ENCODE peak calls at places on chromosomes 3 and 15, in five cellular contexts. R, L, P, N and H are unnamed samples.

GRCh38 chr15:100807028-100807427 is 72.6 kb upstream of the ALDH1A3 start:
- DNase-seq in L (no peak), R (no peak), P (no peak), N (no peak), H (no peak)

GRCh38 chr15:78681306-78682012 is 40.4 kb upstream of the CHRNB4 start:
- DNase-seq in N (no peak), P (no peak), R (no peak), L (no peak), H (no peak)

GRCh38 chr3:114449271-114450007 is 155.6 kb downstream of the TIGIT start:
- DNase-seq in R (no peak), N (no peak), L (no peak), P (no peak), H (no peak)

GRCh38 chr3:141228385-141228784 is 3.2 kb upstream of the PXYLP1 start:
- DNase-seq in P (no peak), R (no peak), N (no peak), L (no peak), H (peak; percentile 29)

GRCh38 chr3:194487289-194488006 is 646 bp upstream of the ATP13A3 start:
- DNase-seq in P (no peak), N (peak; percentile 37), L (peak; percentile 56), R (no peak), H (no peak)

GRCh38 chr3:80769683-80770082 is 991.8 kb downstream of the GBE1 start:
- DNase-seq in N (no peak), L (no peak), R (no peak), P (no peak), H (no peak)

GRCh38 chr15:29677450-29677849 is 144.8 kb downstream of the TJP1 start:
- DNase-seq in R (no peak), P (no peak), L (no peak), N (no peak), H (no peak)

GRCh38 chr3:127991251-127991650 is 61.0 kb upstream of the SEC61A1 start:
- DNase-seq in L (no peak), R (no peak), P (no peak), N (no peak), H (no peak)

GRCh38 chr15:100095896-100096600 is 245.7 kb downstream of the ADAMTS17 start:
- DNase-seq in R (no peak), P (no peak), L (no peak), N (no peak), H (no peak)

GRCh38 chr15:65550681-65551098 is 20.4 kb downstream of the HACD3 start:
- DNase-seq in L (no peak), P (no peak), N (no peak), R (no peak), H (no peak)

GRCh38 chr15:50764331-50765201 is 940 bp downstream of the SPPL2A start:
- DNase-seq in N (no peak), R (peak; percentile 21), P (no peak), L (peak; percentile 24), H (no peak)

GRCh38 chr3:140816372-140816771 is 125.3 kb upstream of the SLC25A36 start:
- DNase-seq in N (no peak), P (no peak), L (no peak), R (no peak), H (no peak)

GRCh38 chr15:29101491-29101890 is 168.1 kb downstream of the NSMCE3 start:
- DNase-seq in N (no peak), L (no peak), P (no peak), R (no peak), H (no peak)

GRCh38 chr15:65954289-65954741 is 85.0 kb downstream of the RAB11A start:
- DNase-seq in L (no peak), N (no peak), P (no peak), R (no peak), H (no peak)

GRCh38 chr3:22106213-22106867 is 355.3 kb upstream of the ZNF385D start:
- DNase-seq in N (no peak), P (no peak), R (no peak), L (no peak), H (no peak)

GRCh38 chr15:77715051-77715450 is 82.3 kb upstream of the LINGO1 start:
- DNase-seq in L (no peak), P (no peak), R (no peak), N (no peak), H (no peak)

GRCh38 chr3:55718074-55718473 is 231.0 kb upstream of the WNT5A start:
- DNase-seq in P (no peak), R (no peak), L (no peak), N (no peak), H (no peak)

GRCh38 chr3:162704991-162705390 is 1208.4 kb downstream of the OTOL1 start:
- DNase-seq in R (no peak), L (no peak), P (no peak), N (no peak), H (no peak)